ENCODE peak calls at places on chromosome 17, in ten cellular contexts. T is uterus; X is A549; E is endothelial cell; N is sigmoid colon; A is lung; I is activated CD8-positive, alpha-beta T cell treated with anti-CD3 and anti-CD28 coated beads for 36 hours; O is WTC11; J is cardiac muscle cell; B is AG04450. V is an unnamed sample.

GRCh38 chr17:50953831-50954601 is 87.9 kb upstream of the TOB1 start:
- DNase-seq in T (peak; percentile 61), X (no peak), E (peak; percentile 44), N (peak; percentile 80), A (no peak), I (no peak), O (peak; percentile 46), J (no peak), B (peak; percentile 50), V (peak; percentile 17)

GRCh38 chr17:77893144-77894044 is 65.1 kb upstream of the TNRC6C start:
- DNase-seq in T (no peak), X (no peak), E (no peak), N (peak; percentile 48), A (no peak), I (no peak), O (no peak), J (no peak), B (no peak), V (no peak)

GRCh38 chr17:3974138-3974687 is 10.0 kb upstream of the ATP2A3 start:
- DNase-seq in T (no peak), X (no peak), E (peak; percentile 47), N (no peak), A (no peak), I (no peak), O (no peak), J (no peak), B (no peak), V (no peak)

GRCh38 chr17:32755045-32755805 is 121.7 kb downstream of the MYO1D start:
- DNase-seq in T (no peak), X (peak; percentile 78), E (no peak), N (no peak), A (no peak), I (no peak), O (no peak), J (peak; percentile 21), B (peak; percentile 18), V (peak; percentile 46)

GRCh38 chr17:12522743-12523181 is 142.9 kb upstream of the MYOCD start:
- DNase-seq in T (no peak), X (peak; percentile 92), E (no peak), N (no peak), A (peak; percentile 40), I (no peak), O (no peak), J (peak; percentile 58), B (no peak), V (no peak)

GRCh38 chr17:40550608-40551007 is 14.7 kb downstream of the CCR7 start:
- DNase-seq in T (peak; percentile 79), X (peak; percentile 73), E (no peak), N (peak; percentile 88), A (peak; percentile 29), I (no peak), O (peak; percentile 4), J (no peak), B (no peak), V (no peak)

GRCh38 chr17:64420143-64420670 is 28.7 kb upstream of the MILR1 start:
- DNase-seq in T (no peak), X (peak; percentile 85), E (peak; percentile 30), N (no peak), A (no peak), I (no peak), O (no peak), J (peak; percentile 77), B (peak; percentile 67), V (peak; percentile 61)

GRCh38 chr17:72188801-72189200 is 68.0 kb downstream of the SOX9 start:
- DNase-seq in T (no peak), X (no peak), E (no peak), N (no peak), A (no peak), I (no peak), O (no peak), J (no peak), B (no peak), V (no peak)

DNA sequence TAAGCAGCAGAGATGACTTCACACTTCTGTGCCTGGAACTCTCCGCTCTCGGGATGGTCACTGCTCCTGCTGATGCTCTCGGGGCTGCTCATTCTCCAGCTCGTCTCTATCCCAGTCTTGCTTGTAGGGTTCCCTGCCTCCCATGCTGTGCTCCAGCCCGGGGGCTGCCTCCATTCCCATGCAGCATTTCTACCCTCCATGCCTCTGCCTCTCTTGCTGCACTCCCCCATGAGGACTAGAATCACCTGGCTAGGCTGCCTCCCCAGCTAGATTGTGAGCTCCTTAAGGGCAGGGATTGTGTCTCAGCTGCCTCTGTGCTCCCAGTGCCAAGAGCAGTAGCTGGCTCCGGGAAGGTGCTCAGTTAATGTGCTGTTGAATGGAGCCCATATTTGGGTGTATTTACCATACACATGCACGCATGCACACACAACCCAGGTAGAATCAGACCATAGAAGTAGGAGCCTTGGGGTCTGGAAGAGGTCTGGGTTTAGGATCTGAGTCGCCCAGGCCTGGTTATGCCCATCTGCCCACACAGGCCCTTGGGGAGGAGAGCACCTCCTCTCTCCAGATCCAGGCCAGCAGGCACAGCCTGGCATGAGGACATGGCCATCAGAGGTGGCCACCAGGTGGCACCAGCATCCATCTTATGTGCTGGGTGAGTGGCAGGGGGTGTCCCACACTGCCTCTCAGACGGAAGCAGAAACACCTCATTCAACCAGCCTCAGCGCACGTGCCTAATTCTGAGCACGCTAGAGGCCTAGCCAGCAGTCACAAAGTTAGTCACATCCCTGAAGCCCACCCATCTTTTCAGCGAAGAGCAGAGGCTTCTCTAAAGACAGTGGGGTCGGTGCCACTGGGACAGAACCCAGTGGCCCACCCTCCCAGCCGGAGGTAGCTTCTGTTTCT is 9.3 kb downstream of the GIT1 start:
- DNase-seq in T (peak; percentile 83), X (peak; percentile 91), E (peak; percentile 78), N (peak; percentile 91), A (peak; percentile 84), I (peak; percentile 97), O (peak; percentile 86), J (peak; percentile 78), B (no peak), V (peak; percentile 95)
- TF ChIP-seq CTCF in T (peak; percentile 95), X (peak; percentile 98), E (peak; percentile 75), N (peak; percentile 88), A (peak; percentile 95), I (peak; percentile 83), O (peak; percentile 68), J (peak; percentile 83), B (peak; percentile 79), V (peak; percentile 94)

DNA sequence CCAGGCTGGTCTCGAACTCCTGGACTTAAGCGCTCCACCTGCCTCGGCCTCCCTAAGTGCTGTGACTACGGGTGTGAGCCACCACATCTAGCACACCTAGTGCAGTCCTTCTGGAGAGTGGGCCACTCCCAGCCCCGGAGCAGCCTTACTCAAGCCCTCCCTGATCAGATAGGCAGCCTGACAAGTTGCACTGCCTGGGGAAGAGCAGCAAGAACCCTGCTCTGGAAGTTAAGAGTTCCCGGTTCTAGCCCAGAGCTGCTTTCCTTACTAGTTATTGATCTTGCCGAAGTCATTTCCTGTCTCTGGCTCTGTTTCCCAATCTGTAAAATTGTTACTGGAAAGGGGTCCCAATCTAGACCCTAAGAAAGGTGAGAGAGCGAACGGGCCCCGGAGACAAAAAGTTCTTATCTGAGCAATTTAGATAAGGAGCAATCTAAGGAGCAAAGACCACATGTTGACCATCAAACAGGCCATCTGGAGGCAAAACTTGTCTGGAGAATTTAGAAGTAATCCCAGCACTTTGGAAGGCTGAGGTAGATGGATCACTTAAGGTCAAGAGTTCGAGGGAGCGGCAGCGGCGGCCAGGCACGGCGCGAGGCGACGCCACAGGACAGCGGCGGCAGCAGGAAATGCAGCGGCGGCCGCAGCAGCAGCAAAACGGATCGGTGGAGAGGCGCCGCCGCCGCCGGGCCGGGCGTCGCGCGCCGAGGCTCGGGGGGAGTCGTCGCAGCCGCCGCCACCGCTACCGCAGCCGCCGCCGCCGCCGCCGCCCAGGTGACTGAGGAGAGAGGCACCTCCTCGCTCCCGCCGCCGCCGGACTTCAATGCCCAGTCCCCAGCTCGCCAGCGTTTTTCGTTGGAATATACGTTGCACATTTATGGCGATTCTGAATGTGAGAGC is 4.3 kb upstream of the NAGLU start:
- DNase-seq in T (peak; percentile 75), X (peak; percentile 86), E (peak; percentile 52), N (peak; percentile 83), A (peak; percentile 63), I (peak; percentile 64), O (peak; percentile 67), J (peak; percentile 76), B (no peak), V (peak; percentile 68)
- TF ChIP-seq CTCF in T (peak; percentile 72), X (peak; percentile 50), E (peak; percentile 37), N (peak; percentile 32), A (peak; percentile 22), I (peak; percentile 27), O (no peak), J (peak; percentile 37), B (peak; percentile 36), V (peak; percentile 41)

DNA sequence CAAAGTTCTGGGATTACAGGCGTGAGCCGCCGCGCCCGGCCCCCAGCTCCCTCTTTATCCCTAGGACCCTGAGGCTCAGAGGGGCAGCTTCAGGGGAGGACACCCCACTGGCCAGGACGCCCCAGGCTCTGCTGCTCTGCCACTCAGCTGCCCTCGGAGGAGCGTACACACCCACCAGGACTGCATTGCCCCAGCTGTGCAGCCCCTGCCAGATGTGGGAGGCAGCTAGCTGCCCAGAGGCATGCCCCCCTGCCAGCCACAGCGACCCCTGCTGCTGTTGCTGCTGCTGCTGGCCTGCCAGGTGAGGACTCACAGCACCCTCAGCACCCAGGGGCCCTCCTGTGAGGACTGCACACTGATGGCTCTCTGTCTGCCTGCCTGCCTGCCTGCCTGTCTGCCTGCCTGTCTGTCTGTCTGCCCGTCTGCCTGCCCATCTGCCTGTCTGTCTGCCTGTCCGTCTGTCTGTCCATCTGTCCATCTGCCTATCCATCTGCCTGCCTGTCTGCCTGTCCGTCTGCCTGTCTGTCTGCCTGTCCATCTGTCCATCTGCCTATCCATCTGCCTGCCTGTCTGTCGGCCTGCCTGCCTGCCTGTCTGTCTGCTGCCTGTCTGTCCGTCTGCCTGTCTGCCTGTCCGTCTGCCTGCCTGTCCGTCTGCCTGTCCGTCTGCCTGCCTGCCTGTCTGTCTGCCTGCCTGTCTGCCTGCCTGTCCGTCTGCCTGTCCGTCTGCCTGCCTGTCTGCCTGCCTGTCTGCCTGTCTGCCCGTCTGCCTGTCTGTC is 5.0 kb downstream of the GCGR start:
- DNase-seq in T (no peak), X (no peak), E (no peak), N (no peak), A (no peak), I (peak; percentile 41), O (no peak), J (no peak), B (no peak), V (no peak)
- TF ChIP-seq CTCF in T (no peak), X (no peak), E (no peak), N (no peak), A (no peak), I (no peak), O (no peak), J (no peak), B (no peak), V (peak; percentile 32)

DNA sequence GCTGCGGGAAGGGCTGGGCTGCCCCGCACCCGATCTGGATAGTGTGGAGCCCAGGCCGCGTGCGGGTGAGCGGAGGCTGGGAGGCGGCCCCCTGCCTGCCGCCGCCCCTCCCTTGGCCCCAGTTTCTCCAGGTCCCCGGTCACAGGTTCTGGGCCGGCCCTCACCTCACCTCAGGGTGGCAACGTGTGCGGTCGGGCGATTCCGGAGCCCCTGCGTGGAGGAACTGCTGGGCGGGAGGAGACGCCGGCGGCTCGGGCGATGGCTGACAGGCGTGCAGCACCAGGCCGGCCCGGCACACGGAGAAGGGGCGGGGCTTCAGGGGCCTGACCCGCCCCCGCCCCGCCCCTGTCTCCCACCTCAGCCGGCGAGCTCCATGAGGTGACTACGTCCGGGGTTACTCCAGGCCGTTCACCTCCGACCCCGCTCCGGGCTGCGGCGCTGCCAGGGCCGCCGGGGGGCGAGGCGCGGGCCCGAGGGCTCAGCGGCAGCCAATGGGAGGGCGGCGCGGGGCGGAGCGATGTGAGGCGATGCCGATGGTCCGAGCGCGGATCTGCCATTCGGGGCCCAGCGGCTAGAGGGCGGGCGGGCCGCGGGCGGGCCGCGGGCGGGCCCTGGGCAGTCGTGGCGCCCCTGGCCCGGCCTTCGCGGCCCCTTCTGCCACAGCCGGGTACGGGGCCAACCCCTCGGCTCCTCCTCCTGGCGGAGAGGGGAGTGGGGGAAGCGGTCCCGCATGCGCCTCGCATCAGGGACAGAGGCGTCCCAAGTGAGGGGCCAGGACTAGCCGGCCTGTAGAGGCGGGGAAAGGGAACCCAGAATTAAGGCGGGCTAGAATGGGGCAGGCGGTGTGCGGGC is 16.7 kb upstream of the C17orf78 start:
- DNase-seq in T (peak; percentile 97), X (peak; percentile 98), E (peak; percentile 99), N (peak; percentile 96), A (peak; percentile 94), I (peak; percentile 97), O (peak; percentile 98), J (peak; percentile 99), B (peak; percentile 64), V (peak; percentile 99)
- TF ChIP-seq CTCF in T (peak; percentile 58), X (peak; percentile 9), E (peak; percentile 55), N (no peak), A (no peak), I (peak; percentile 41), O (no peak), J (no peak), B (peak; percentile 22), V (peak; percentile 23)

V was measured in GM13977.